ENCODE peak calls at places on chromosomes 2 and 18, in nine cellular contexts. T is T-helper 1 cell, Z is SW 1271, C is T-helper 9 cell, L is GM23248, U is H54, J is AG10803, K is kidney tubule cell, A is T-cell. B is an unnamed sample.

GRCh38 chr2:48723125-48723524 is 32.4 kb downstream of the LHCGR start:
- DNase-seq in T (no peak), Z (no peak), C (no peak), L (peak; percentile 96), U (no peak), J (peak; percentile 98), K (peak; percentile 88), A (no peak), B (no peak)

GRCh38 chr18:31658670-31659573 is 25.5 kb downstream of the B4GALT6 start:
- DNase-seq in T (no peak), Z (no peak), C (no peak), L (no peak), U (no peak), J (no peak), K (peak; percentile 76), A (no peak), B (no peak)

GRCh38 chr2:176129825-176130152 is 284 bp downstream of the HOXD8 start:
- DNase-seq in T (no peak), Z (peak; percentile 64), C (no peak), L (no peak), U (no peak), J (no peak), K (no peak), A (no peak), B (no peak)

GRCh38 chr18:58576641-58577251 is 52.1 kb downstream of the ALPK2 start:
- DNase-seq in T (no peak), Z (no peak), C (no peak), L (no peak), U (no peak), J (no peak), K (peak; percentile 64), A (no peak), B (no peak)

GRCh38 chr2:158724803-158725271 is 70.3 kb upstream of the DAPL1 start:
- DNase-seq in T (no peak), Z (no peak), C (no peak), L (no peak), U (peak; percentile 25), J (no peak), K (peak; percentile 87), A (no peak), B (peak; percentile 53)

GRCh38 chr2:200702646-200703118 is 109.0 kb upstream of the BZW1 start:
- DNase-seq in T (no peak), Z (no peak), C (peak; percentile 14), L (no peak), U (no peak), J (no peak), K (no peak), A (no peak), B (no peak)

GRCh38 chr2:152500777-152501176 is 165.8 kb downstream of the FMNL2 start:
- DNase-seq in T (no peak), Z (no peak), C (no peak), L (no peak), U (no peak), J (no peak), K (no peak), A (no peak), B (no peak)

GRCh38 chr2:120204945-120205670 is 18.1 kb downstream of the TMEM185B start:
- DNase-seq in T (no peak), Z (no peak), C (no peak), L (no peak), U (no peak), J (no peak), K (no peak), A (no peak), B (no peak)

GRCh38 chr2:111182740-111183139 is 62.0 kb downstream of the BCL2L11 start:
- DNase-seq in T (no peak), Z (no peak), C (no peak), L (no peak), U (no peak), J (no peak), K (no peak), A (no peak), B (no peak)

GRCh38 chr2:70111752-70112591 is 24.7 kb downstream of the PCBP1 start:
- DNase-seq in T (no peak), Z (no peak), C (no peak), L (peak; percentile 74), U (no peak), J (peak; percentile 75), K (peak; percentile 70), A (no peak), B (no peak)

GRCh38 chr2:16247371-16248177 is 307.2 kb downstream of the MYCN start:
- DNase-seq in T (no peak), Z (no peak), C (no peak), L (no peak), U (no peak), J (no peak), K (no peak), A (no peak), B (no peak)

GRCh38 chr2:55154525-55155030 is 77.5 kb downstream of the CLHC1 start:
- DNase-seq in T (no peak), Z (no peak), C (no peak), L (no peak), U (no peak), J (no peak), K (no peak), A (no peak), B (no peak)

GRCh38 chr2:133458280-133458679 is 110.0 kb downstream of the NCKAP5 start:
- DNase-seq in T (no peak), Z (no peak), C (no peak), L (peak; percentile 4), U (no peak), J (no peak), K (no peak), A (no peak), B (no peak)

B was measured in Calu3.